ENCODE peak calls at places on chromosomes 16 and 17, in ten cellular contexts. J is cardiac muscle cell, D is AG09319, R is WTC11, G is choroid plexus epithelial cell, A is endothelial cell, W is AG04450, U is HFF-Myc, V is neural crest cell, Q is GM13976. X is an unnamed sample.

GRCh38 chr17:80474933-80475915 is 1.2 kb downstream of the NPTX1 start:
- DNase-seq in Q (peak; percentile 53), R (no peak), J (no peak), U (no peak), W (no peak), A (no peak), V (no peak), G (no peak), D (no peak), X (no peak)

GRCh38 chr16:82440336-82440735 is 186.4 kb upstream of the CDH13 start:
- DNase-seq in Q (no peak), W (no peak), J (peak; percentile 13), D (no peak), A (no peak), R (no peak), U (no peak), G (no peak), V (no peak), X (no peak)

GRCh38 chr16:26717826-26718225 is 348.9 kb upstream of the C16orf82 start:
- DNase-seq in Q (no peak), J (no peak), W (no peak), G (no peak), D (no peak), R (peak; percentile 24), U (no peak), V (peak; percentile 20), A (no peak), X (no peak)

GRCh38 chr17:67046398-67046797 is 2.0 kb downstream of the CACNG1 start:
- DNase-seq in U (no peak), R (no peak), G (no peak), D (no peak), J (no peak), V (no peak), Q (no peak), A (no peak), W (no peak), X (no peak)

GRCh38 chr17:48734328-48735056 is 5.9 kb upstream of the HOXB13 start:
- DNase-seq in J (no peak), D (no peak), V (no peak), G (no peak), W (no peak), A (no peak), R (no peak), Q (no peak), U (no peak), X (no peak)

GRCh38 chr16:65679785-65680184 is 557.9 kb upstream of the CDH11 start:
- DNase-seq in J (no peak), A (no peak), U (no peak), V (no peak), Q (no peak), W (no peak), D (no peak), R (no peak), G (no peak), X (no peak)

GRCh38 chr17:72772331-72772821 is 320.1 kb downstream of the SLC39A11 start:
- DNase-seq in V (no peak), A (no peak), G (no peak), R (no peak), D (no peak), J (no peak), U (no peak), Q (no peak), W (no peak), X (no peak)

GRCh38 chr16:80259289-80259805 is 281.4 kb upstream of the DYNLRB2 start:
- DNase-seq in D (no peak), R (no peak), U (no peak), Q (no peak), W (no peak), A (no peak), J (peak; percentile 26), G (no peak), V (no peak), X (no peak)

GRCh38 chr16:76941091-76941490 is 249.9 kb upstream of the MON1B start:
- DNase-seq in A (no peak), V (no peak), Q (no peak), J (no peak), U (no peak), R (no peak), W (peak; percentile 10), D (no peak), G (no peak), X (no peak)

GRCh38 chr16:4987580-4988374 is 29.6 kb downstream of the SEC14L5 start:
- DNase-seq in V (no peak), U (no peak), Q (no peak), G (no peak), W (no peak), J (no peak), A (no peak), R (peak; percentile 53), D (no peak), X (peak; percentile 15)

GRCh38 chr17:73394523-73395450 is 83.0 kb upstream of the CDC42EP4 start:
- DNase-seq in W (no peak), A (no peak), G (no peak), U (no peak), J (no peak), V (no peak), Q (no peak), R (no peak), D (no peak), X (no peak)

GRCh38 chr17:76789235-76789788 is 51.4 kb downstream of the MFSD11 start:
- DNase-seq in W (no peak), G (no peak), Q (no peak), U (no peak), J (no peak), V (no peak), A (no peak), R (no peak), D (no peak), X (no peak)

GRCh38 chr16:82096641-82097040 is 61.6 kb downstream of the HSD17B2 start:
- DNase-seq in G (no peak), D (no peak), J (no peak), W (no peak), A (no peak), V (no peak), U (no peak), R (no peak), Q (no peak), X (no peak)

GRCh38 chr17:63881935-63882601 is at the start of gene GH2:
- DNase-seq in A (peak; percentile 72), V (peak; percentile 69), Q (peak; percentile 86), J (peak; percentile 52), G (peak; percentile 62), W (no peak), U (peak; percentile 27), D (no peak), R (peak; percentile 86), X (peak; percentile 41)

GRCh38 chr17:57114085-57114673 is 29.1 kb downstream of the AKAP1 start:
- DNase-seq in A (peak; percentile 74), R (peak; percentile 88), D (no peak), J (peak; percentile 57), Q (peak; percentile 81), U (no peak), V (peak; percentile 77), G (peak; percentile 38), W (no peak), X (peak; percentile 56)

GRCh38 chr17:68204736-68205135 is 43.1 kb upstream of the AMZ2 start:
- DNase-seq in D (no peak), V (no peak), U (no peak), J (no peak), W (no peak), A (no peak), Q (peak; percentile 46), R (no peak), G (no peak), X (no peak)

GRCh38 chr17:75273968-75274708 is 3.1 kb upstream of the MIF4GD start:
- DNase-seq in A (no peak), R (no peak), Q (no peak), G (peak; percentile 60), U (no peak), V (no peak), W (no peak), D (no peak), J (no peak), X (no peak)

GRCh38 chr16:84334482-84334881 is 33.9 kb upstream of the ATP2C2 start:
- DNase-seq in R (no peak), J (no peak), D (no peak), U (no peak), W (no peak), Q (no peak), V (no peak), G (no peak), A (no peak), X (no peak)

GRCh38 chr16:674968-675883 is at the start of gene RHBDL1:
- DNase-seq in U (no peak), J (no peak), V (no peak), W (no peak), Q (no peak), A (no peak), R (peak; percentile 60), G (peak; percentile 64), D (no peak), X (no peak)

DNA sequence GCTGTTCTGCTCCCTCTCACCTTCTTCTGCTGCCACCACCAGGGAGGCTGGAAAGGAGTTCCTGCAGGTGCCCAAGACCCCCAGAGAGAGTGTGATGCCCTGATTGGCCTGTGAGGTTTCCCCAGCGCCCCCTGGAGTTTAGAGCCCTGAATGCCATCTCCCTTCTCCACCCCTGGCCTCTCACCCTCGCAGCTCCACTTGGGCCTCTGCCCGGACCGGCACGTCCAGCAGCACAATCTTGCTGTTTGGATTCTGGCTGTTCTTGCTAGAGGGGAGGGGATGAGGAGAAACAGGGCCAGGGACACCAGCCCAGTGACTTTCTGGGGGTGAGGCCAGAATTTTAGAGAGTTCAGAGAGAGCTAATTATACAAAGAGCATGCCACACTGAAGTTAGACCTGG is 12.5 kb upstream of the FAM171A2 start:
- DNase-seq in A (peak; percentile 62), D (no peak), W (no peak), Q (peak; percentile 79), V (peak; percentile 46), G (peak; percentile 55), U (no peak), J (no peak), R (peak; percentile 74), X (no peak)
- TF ChIP-seq CTCF in A (peak; percentile 55), D (peak; percentile 45), W (peak; percentile 51), Q (no peak), V (peak; percentile 52), G (peak; percentile 63), U (peak; percentile 64), J (peak; percentile 60), R (peak; percentile 55), X (peak; percentile 52)

GRCh38 chr17:9522074-9522473 is 53.5 kb downstream of the STX8 start:
- DNase-seq in Q (peak; percentile 56), A (peak; percentile 30), G (peak; percentile 84), J (peak; percentile 48), W (peak; percentile 18), R (no peak), V (peak; percentile 10), D (peak; percentile 20), U (peak; percentile 31), X (no peak)
- TF ChIP-seq CTCF in Q (peak; percentile 38), A (no peak), G (peak; percentile 71), J (peak; percentile 53), W (peak; percentile 62), R (peak; percentile 17), V (peak; percentile 79), D (peak; percentile 58), U (peak; percentile 41), X (peak; percentile 68)

GRCh38 chr16:71441348-71441781 is 489 bp downstream of the TLE7 start:
- DNase-seq in G (no peak), A (no peak), V (no peak), U (no peak), J (no peak), D (no peak), W (no peak), Q (no peak), R (peak; percentile 89), X (no peak)
- TF ChIP-seq CTCF in G (peak; percentile 7), A (peak; percentile 39), V (peak; percentile 28), U (peak; percentile 52), J (peak; percentile 50), D (no peak), W (peak; percentile 24), Q (no peak), R (peak; percentile 85), X (no peak)

GRCh38 chr17:82098939-82099765 is 1.1 kb upstream of the FASN start:
- DNase-seq in Q (no peak), J (no peak), A (no peak), R (no peak), W (no peak), U (no peak), V (no peak), D (no peak), G (no peak), X (no peak)
- TF ChIP-seq CTCF in Q (no peak), J (no peak), A (no peak), R (no peak), W (no peak), U (no peak), V (no peak), D (no peak), G (no peak), X (no peak)

X was measured in progenitor cell of endocrine pancreas.